ENCODE peak calls at places on chromosomes 16 and 17, in ten cellular contexts. V is left lung, P is left ventricle myocardium inferior, B is fibroblast of the aortic adventitia, A is left cardiac atrium, W is amygdala, D is PC-9, X is EH, H is T-helper 1 cell, I is progenitor cell of endocrine pancreas. Q is an unnamed sample.

GRCh38 chr17:72407336-72408121 is 286.7 kb downstream of the SOX9 start:
- DNase-seq in H (no peak), B (peak; percentile 93), W (peak; percentile 32), I (no peak), A (peak; percentile 59), D (peak; percentile 90), P (peak; percentile 22), V (no peak), X (peak; percentile 99), Q (peak; percentile 68)

GRCh38 chr16:1300664-1301476 is 8.6 kb upstream of the UBE2I start:
- DNase-seq in P (peak; percentile 66), A (peak; percentile 71), D (peak; percentile 75), X (peak; percentile 58), W (peak; percentile 52), B (peak; percentile 32), H (peak; percentile 62), I (peak; percentile 83), V (peak; percentile 95), Q (peak; percentile 86)

GRCh38 chr17:2510559-2510958 is 1.1 kb downstream of the METTL16 start:
- DNase-seq in W (no peak), H (no peak), B (no peak), I (no peak), V (no peak), A (no peak), D (no peak), X (no peak), P (no peak), Q (no peak)

GRCh38 chr17:57879437-57880085 is 29.7 kb upstream of the MRPS23 start:
- DNase-seq in P (no peak), D (peak; percentile 49), B (no peak), H (no peak), X (no peak), V (peak; percentile 45), W (no peak), A (no peak), I (no peak), Q (no peak)

GRCh38 chr17:57142925-57143324 is 57.9 kb downstream of the AKAP1 start:
- DNase-seq in H (no peak), P (no peak), V (no peak), X (peak; percentile 35), A (no peak), B (no peak), I (no peak), W (no peak), D (no peak), Q (no peak)

GRCh38 chr17:47804461-47804860 is 17.1 kb downstream of the OSBPL7 start:
- DNase-seq in H (no peak), A (no peak), P (no peak), D (no peak), V (no peak), B (no peak), I (no peak), W (no peak), X (no peak), Q (no peak)

GRCh38 chr17:32461853-32462617 is 17.7 kb downstream of the PSMD11 start:
- DNase-seq in W (peak; percentile 17), V (no peak), D (peak; percentile 41), P (no peak), I (peak; percentile 28), B (peak; percentile 63), X (peak; percentile 63), A (peak; percentile 56), H (peak; percentile 45), Q (peak; percentile 62)

GRCh38 chr16:85046957-85047866 is 19.6 kb downstream of the KIAA0513 start:
- DNase-seq in V (no peak), W (no peak), X (no peak), H (no peak), D (no peak), B (no peak), I (no peak), A (peak; percentile 45), P (no peak), Q (no peak)

GRCh38 chr16:75152635-75153034 is 4.3 kb downstream of the ZFP1 start:
- DNase-seq in I (no peak), B (no peak), H (no peak), P (no peak), A (no peak), V (no peak), X (no peak), W (no peak), D (no peak), Q (no peak)

GRCh38 chr16:10601444-10602401 is 21.3 kb upstream of the EMP2 start:
- DNase-seq in B (peak; percentile 34), X (no peak), D (no peak), P (peak; percentile 41), V (no peak), I (no peak), A (no peak), H (no peak), W (no peak), Q (no peak)

GRCh38 chr17:29596811-29597210 is 3.9 kb downstream of the ANKRD13B start:
- DNase-seq in W (no peak), P (no peak), D (no peak), I (no peak), H (no peak), X (no peak), A (peak; percentile 33), B (no peak), V (no peak), Q (no peak)

GRCh38 chr16:84495506-84495905 is 9.0 kb downstream of the MEAK7 start:
- DNase-seq in B (no peak), D (no peak), A (no peak), H (no peak), P (no peak), W (no peak), I (no peak), V (no peak), X (no peak), Q (no peak)

GRCh38 chr16:2973605-2974318 is 4.6 kb downstream of the PAQR4 start:
- DNase-seq in W (peak; percentile 17), B (no peak), I (no peak), V (no peak), X (no peak), A (no peak), H (no peak), P (no peak), D (no peak), Q (no peak)

GRCh38 chr17:66431080-66431795 is 128.8 kb downstream of the PRKCA start:
- DNase-seq in D (no peak), B (peak; percentile 37), A (no peak), H (no peak), P (no peak), I (no peak), W (no peak), X (peak; percentile 38), V (no peak), Q (no peak)

GRCh38 chr16:85799497-85800320 is at the start of the genes COX4I1 and EMC8:
- DNase-seq in D (peak; percentile 93), V (peak; percentile 99), A (peak; percentile 97), W (peak; percentile 92), B (peak; percentile 93), H (peak; percentile 89), P (peak; percentile 97), I (peak; percentile 87), X (peak; percentile 92), Q (peak; percentile 92)

GRCh38 chr16:26195225-26195624 is 503.5 kb downstream of the HS3ST4 start:
- DNase-seq in A (no peak), V (no peak), D (no peak), W (no peak), X (no peak), H (no peak), B (no peak), P (no peak), I (no peak), Q (no peak)